ENCODE peak calls at places on chromosomes 12 and 14, in six cellular contexts. V, C, Y, F, W and K are unnamed samples.

GRCh38 chr12:12716151-12716844 is 870 bp upstream of the CDKN1B start:
- DNase-seq in V (no peak), C (peak; percentile 40), Y (peak; percentile 43), F (peak; percentile 67), W (peak; percentile 22), K (no peak)

GRCh38 chr12:49189731-49190314 is 943 bp upstream of the TUBA1A start:
- DNase-seq in V (no peak), C (no peak), Y (peak; percentile 2), F (peak; percentile 57), W (no peak), K (no peak)

GRCh38 chr12:77118696-77119095 is 53.3 kb upstream of the E2F7 start:
- DNase-seq in V (no peak), C (no peak), Y (peak; percentile 48), F (no peak), W (no peak), K (no peak)

GRCh38 chr12:10395390-10395998 is 5.7 kb upstream of the KLRK1 start:
- DNase-seq in V (peak; percentile 97), C (no peak), Y (peak; percentile 95), F (no peak), W (peak; percentile 21), K (peak; percentile 78)

GRCh38 chr12:109727039-109727723 is 13.6 kb downstream of the FAM222A start:
- DNase-seq in V (no peak), C (no peak), Y (no peak), F (no peak), W (no peak), K (peak; percentile 77)

GRCh38 chr14:50935126-50936090 is 8.9 kb downstream of the PYGL start:
- DNase-seq in V (no peak), C (no peak), Y (no peak), F (no peak), W (no peak), K (no peak)

GRCh38 chr14:54652188-54652889 is 85.4 kb downstream of the SAMD4A start:
- DNase-seq in V (peak; percentile 99), C (peak; percentile 68), Y (peak; percentile 100), F (no peak), W (peak; percentile 81), K (peak; percentile 87)

GRCh38 chr14:73651005-73651404 is 6.2 kb downstream of the DNAL1 start:
- DNase-seq in V (no peak), C (no peak), Y (no peak), F (no peak), W (no peak), K (no peak)

GRCh38 chr14:95609398-95609990 is 74.6 kb downstream of the GLRX5 start:
- DNase-seq in V (peak; percentile 39), C (peak; percentile 61), Y (peak; percentile 41), F (peak; percentile 63), W (peak; percentile 16), K (peak; percentile 38)

GRCh38 chr12:132327351-132328171 is 1.8 kb downstream of the GALNT9 start:
- DNase-seq in V (peak; percentile 88), C (peak; percentile 75), Y (peak; percentile 82), F (no peak), W (peak; percentile 88), K (peak; percentile 100)

GRCh38 chr12:122423258-122424165 is 1.0 kb upstream of the CLIP1 start:
- DNase-seq in V (no peak), C (peak; percentile 70), Y (peak; percentile 35), F (peak; percentile 39), W (no peak), K (peak; percentile 62)

GRCh38 chr14:77098470-77099353 is 654 bp downstream of the CIPC start:
- DNase-seq in V (peak; percentile 12), C (no peak), Y (peak; percentile 25), F (peak; percentile 70), W (no peak), K (no peak)

GRCh38 chr12:62866451-62867082 is 68.4 kb downstream of the PPM1H start:
- DNase-seq in V (peak; percentile 70), C (peak; percentile 9), Y (peak; percentile 90), F (no peak), W (peak; percentile 62), K (peak; percentile 80)